ENCODE peak calls at places on chromosomes 13 and 19, in four cellular contexts. One of them, this sample, is unnamed.

GRCh38 chr13:111503905-111504695 is 183.7 kb downstream of the TEX29 start:
- DNase-seq in uterus: no peak
- DNase-seq in cardiac muscle cell: no peak
- DNase-seq in CD4-positive, alpha-beta T cell: no peak
- DNase-seq in this sample: no peak

GRCh38 chr19:38952395-38953165 is 21.8 kb downstream of the MRPS12 start:
- DNase-seq in uterus: no peak
- DNase-seq in cardiac muscle cell: peak; percentile 11
- DNase-seq in CD4-positive, alpha-beta T cell: no peak
- DNase-seq in this sample: no peak

GRCh38 chr19:4503224-4504170 is 14.8 kb downstream of the PLIN4 start:
- DNase-seq in uterus: no peak
- DNase-seq in cardiac muscle cell: no peak
- DNase-seq in CD4-positive, alpha-beta T cell: no peak
- DNase-seq in this sample: peak; percentile 38

GRCh38 chr13:66558511-66558910 is 671.6 kb downstream of the PCDH9 start:
- DNase-seq in uterus: no peak
- DNase-seq in cardiac muscle cell: peak; percentile 18
- DNase-seq in CD4-positive, alpha-beta T cell: no peak
- DNase-seq in this sample: no peak

GRCh38 chr13:110200276-110200675 is 106.7 kb downstream of the COL4A1 start:
- DNase-seq in uterus: no peak
- DNase-seq in cardiac muscle cell: no peak
- DNase-seq in CD4-positive, alpha-beta T cell: no peak
- DNase-seq in this sample: no peak

GRCh38 chr13:66994097-66994496 is 236.0 kb downstream of the PCDH9 start:
- DNase-seq in uterus: no peak
- DNase-seq in cardiac muscle cell: peak; percentile 85
- DNase-seq in CD4-positive, alpha-beta T cell: no peak
- DNase-seq in this sample: no peak

GRCh38 chr19:47141695-47142094 is 11.1 kb downstream of the SAE1 start:
- DNase-seq in uterus: no peak
- DNase-seq in cardiac muscle cell: no peak
- DNase-seq in CD4-positive, alpha-beta T cell: no peak
- DNase-seq in this sample: no peak

GRCh38 chr19:55284405-55285058 is 735 bp downstream of the BRSK1 start:
- DNase-seq in uterus: no peak
- DNase-seq in cardiac muscle cell: no peak
- DNase-seq in CD4-positive, alpha-beta T cell: no peak
- DNase-seq in this sample: no peak

GRCh38 chr13:37138169-37138568 is 32.7 kb upstream of the CSNK1A1L start:
- DNase-seq in uterus: no peak
- DNase-seq in cardiac muscle cell: peak; percentile 59
- DNase-seq in CD4-positive, alpha-beta T cell: no peak
- DNase-seq in this sample: no peak

GRCh38 chr19:39802958-39803357 is 24.3 kb downstream of the LEUTX start:
- DNase-seq in uterus: no peak
- DNase-seq in cardiac muscle cell: no peak
- DNase-seq in CD4-positive, alpha-beta T cell: no peak
- DNase-seq in this sample: no peak

GRCh38 chr13:79745141-79745540 is 264.2 kb downstream of the NDFIP2 start:
- DNase-seq in uterus: no peak
- DNase-seq in cardiac muscle cell: no peak
- DNase-seq in CD4-positive, alpha-beta T cell: no peak
- DNase-seq in this sample: no peak

GRCh38 chr13:105441406-105441805 is 1094.1 kb downstream of the EFNB2 start:
- DNase-seq in uterus: no peak
- DNase-seq in cardiac muscle cell: no peak
- DNase-seq in CD4-positive, alpha-beta T cell: no peak
- DNase-seq in this sample: no peak

GRCh38 chr19:16581145-16581970 is 9.1 kb upstream of the SLC35E1 start:
- DNase-seq in uterus: no peak
- DNase-seq in cardiac muscle cell: no peak
- DNase-seq in CD4-positive, alpha-beta T cell: no peak
- DNase-seq in this sample: no peak

GRCh38 chr19:45351401-45351952 is 10.9 kb downstream of the KLC3 start:
- DNase-seq in uterus: no peak
- DNase-seq in cardiac muscle cell: no peak
- DNase-seq in CD4-positive, alpha-beta T cell: no peak
- DNase-seq in this sample: no peak

GRCh38 chr19:46036745-46037126 is 4.1 kb downstream of the IGFL4 start:
- DNase-seq in uterus: no peak
- DNase-seq in cardiac muscle cell: no peak
- DNase-seq in CD4-positive, alpha-beta T cell: no peak
- DNase-seq in this sample: no peak

GRCh38 chr19:52343548-52343947 is 7.5 kb downstream of the ZNF610 start:
- DNase-seq in uterus: peak; percentile 36
- DNase-seq in cardiac muscle cell: peak; percentile 27
- DNase-seq in CD4-positive, alpha-beta T cell: peak; percentile 9
- DNase-seq in this sample: peak; percentile 49

GRCh38 chr13:111304041-111304544 is 16.3 kb upstream of the TEX29 start:
- DNase-seq in uterus: no peak
- DNase-seq in cardiac muscle cell: no peak
- DNase-seq in CD4-positive, alpha-beta T cell: no peak
- DNase-seq in this sample: no peak

GRCh38 chr13:31638577-31638976 is 100.7 kb upstream of the RXFP2 start:
- DNase-seq in uterus: no peak
- DNase-seq in cardiac muscle cell: peak; percentile 76
- DNase-seq in CD4-positive, alpha-beta T cell: no peak
- DNase-seq in this sample: no peak

GRCh38 chr13:39836038-39836437 is 180.6 kb downstream of the COG6 start:
- DNase-seq in uterus: no peak
- DNase-seq in cardiac muscle cell: no peak
- DNase-seq in CD4-positive, alpha-beta T cell: no peak
- DNase-seq in this sample: no peak

GRCh38 chr19:23996549-23996948 is 81.9 kb downstream of the ZNF726 start:
- DNase-seq in uterus: no peak
- DNase-seq in cardiac muscle cell: no peak
- DNase-seq in CD4-positive, alpha-beta T cell: no peak
- DNase-seq in this sample: no peak
- TF ChIP-seq CTCF in uterus: no peak
- TF ChIP-seq CTCF in cardiac muscle cell: peak; percentile 10
- TF ChIP-seq CTCF in CD4-positive, alpha-beta T cell: no peak
- TF ChIP-seq CTCF in this sample: peak; percentile 28

GRCh38 chr19:34319785-34320184 is 45.2 kb upstream of the GPI start:
- DNase-seq in uterus: no peak
- DNase-seq in cardiac muscle cell: no peak
- DNase-seq in CD4-positive, alpha-beta T cell: no peak
- DNase-seq in this sample: no peak

GRCh38 chr19:34320277-34320676 is 44.7 kb upstream of the GPI start:
- DNase-seq in uterus: no peak
- DNase-seq in cardiac muscle cell: no peak
- DNase-seq in CD4-positive, alpha-beta T cell: no peak
- DNase-seq in this sample: no peak

GRCh38 chr19:34317311-34317927 is 47.6 kb upstream of the GPI start:
- DNase-seq in uterus: no peak
- DNase-seq in cardiac muscle cell: no peak
- DNase-seq in CD4-positive, alpha-beta T cell: peak; percentile 11
- DNase-seq in this sample: no peak

GRCh38 chr19:34316741-34317241 is 48.2 kb upstream of the GPI start:
- DNase-seq in uterus: no peak
- DNase-seq in cardiac muscle cell: no peak
- DNase-seq in CD4-positive, alpha-beta T cell: no peak
- DNase-seq in this sample: no peak

GRCh38 chr19:34319230-34319585 is 45.8 kb upstream of the GPI start:
- DNase-seq in uterus: no peak
- DNase-seq in cardiac muscle cell: no peak
- DNase-seq in CD4-positive, alpha-beta T cell: no peak
- DNase-seq in this sample: no peak
- TF ChIP-seq CTCF in uterus: no peak
- TF ChIP-seq CTCF in cardiac muscle cell: no peak
- TF ChIP-seq CTCF in CD4-positive, alpha-beta T cell: no peak
- TF ChIP-seq CTCF in this sample: no peak

GRCh38 chr13:93318538-93318937 is 91.9 kb downstream of the GPC6 start:
- DNase-seq in uterus: no peak
- DNase-seq in cardiac muscle cell: peak; percentile 80
- DNase-seq in CD4-positive, alpha-beta T cell: no peak
- DNase-seq in this sample: no peak

GRCh38 chr13:93325303-93326297 is 99.0 kb downstream of the GPC6 start:
- DNase-seq in uterus: no peak
- DNase-seq in cardiac muscle cell: no peak
- DNase-seq in CD4-positive, alpha-beta T cell: no peak
- DNase-seq in this sample: no peak

GRCh38 chr13:93326427-93326826 is 99.8 kb downstream of the GPC6 start:
- DNase-seq in uterus: no peak
- DNase-seq in cardiac muscle cell: no peak
- DNase-seq in CD4-positive, alpha-beta T cell: no peak
- DNase-seq in this sample: no peak

GRCh38 chr13:93316848-93317247 is 90.2 kb downstream of the GPC6 start:
- DNase-seq in uterus: no peak
- DNase-seq in cardiac muscle cell: no peak
- DNase-seq in CD4-positive, alpha-beta T cell: no peak
- DNase-seq in this sample: no peak

DNA sequence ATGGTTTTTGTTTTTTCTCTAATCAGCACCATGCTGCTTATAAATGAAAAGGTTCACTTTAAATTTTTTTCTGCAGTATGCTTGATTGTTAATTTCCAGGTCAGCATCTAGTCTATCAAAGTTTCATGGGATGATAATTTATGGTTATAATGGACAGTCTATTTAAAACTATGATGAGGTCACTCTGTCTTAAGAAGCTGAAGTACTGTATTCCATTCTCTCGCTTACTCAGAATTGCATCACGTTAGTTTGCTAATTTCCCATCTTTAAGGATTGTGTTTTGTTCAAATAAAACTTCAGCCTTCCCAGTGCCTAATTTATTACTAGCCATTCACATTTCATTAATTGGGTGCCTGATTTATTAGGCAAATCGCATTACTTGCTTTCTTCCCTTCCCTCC is 94.3 kb downstream of the GPC6 start:
- DNase-seq in uterus: no peak
- DNase-seq in cardiac muscle cell: peak; percentile 58
- DNase-seq in CD4-positive, alpha-beta T cell: no peak
- DNase-seq in this sample: no peak
- TF ChIP-seq CTCF in uterus: no peak
- TF ChIP-seq CTCF in cardiac muscle cell: no peak
- TF ChIP-seq CTCF in CD4-positive, alpha-beta T cell: no peak
- TF ChIP-seq CTCF in this sample: no peak

DNA sequence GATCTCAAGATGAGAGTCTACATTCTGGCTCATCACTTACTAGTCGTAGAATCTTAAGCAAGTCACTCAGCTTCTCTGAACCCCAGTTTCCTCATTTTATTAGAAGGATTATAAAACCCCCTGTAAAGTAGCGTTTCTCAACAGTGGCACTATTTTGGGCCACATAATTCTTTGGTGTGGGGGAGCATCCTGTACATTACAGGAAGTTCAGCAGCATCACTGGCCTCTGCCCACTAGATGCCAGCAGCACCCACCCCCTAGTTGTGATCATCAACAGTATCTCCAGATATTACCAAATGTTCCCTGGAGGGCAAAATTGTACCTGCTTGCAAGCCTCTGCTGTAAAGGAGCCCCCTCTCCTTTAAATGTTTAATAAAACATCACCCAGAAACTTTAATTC is 22.6 kb downstream of the STARD13 start:
- DNase-seq in uterus: no peak
- DNase-seq in cardiac muscle cell: no peak
- DNase-seq in CD4-positive, alpha-beta T cell: no peak
- DNase-seq in this sample: no peak
- TF ChIP-seq CTCF in uterus: no peak
- TF ChIP-seq CTCF in cardiac muscle cell: peak; percentile 6
- TF ChIP-seq CTCF in CD4-positive, alpha-beta T cell: no peak
- TF ChIP-seq CTCF in this sample: peak; percentile 29

GRCh38 chr13:83340170-83340569 is 542.1 kb downstream of the SLITRK1 start:
- DNase-seq in uterus: no peak
- DNase-seq in cardiac muscle cell: no peak
- DNase-seq in CD4-positive, alpha-beta T cell: no peak
- DNase-seq in this sample: no peak
- TF ChIP-seq CTCF in uterus: no peak
- TF ChIP-seq CTCF in cardiac muscle cell: no peak
- TF ChIP-seq CTCF in CD4-positive, alpha-beta T cell: no peak
- TF ChIP-seq CTCF in this sample: no peak

GRCh38 chr19:13960863-13961784 is 8.8 kb downstream of the DCAF15 start:
- DNase-seq in uterus: no peak
- DNase-seq in cardiac muscle cell: no peak
- DNase-seq in CD4-positive, alpha-beta T cell: no peak
- DNase-seq in this sample: no peak
- TF ChIP-seq CTCF in uterus: no peak
- TF ChIP-seq CTCF in cardiac muscle cell: no peak
- TF ChIP-seq CTCF in CD4-positive, alpha-beta T cell: no peak
- TF ChIP-seq CTCF in this sample: no peak

GRCh38 chr13:75357576-75358295 is 124.2 kb downstream of the TBC1D4 start:
- DNase-seq in uterus: no peak
- DNase-seq in cardiac muscle cell: peak; percentile 79
- DNase-seq in CD4-positive, alpha-beta T cell: peak; percentile 43
- DNase-seq in this sample: no peak
- TF ChIP-seq CTCF in uterus: no peak
- TF ChIP-seq CTCF in cardiac muscle cell: peak; percentile 77
- TF ChIP-seq CTCF in CD4-positive, alpha-beta T cell: peak; percentile 83
- TF ChIP-seq CTCF in this sample: peak; percentile 69

GRCh38 chr19:49761625-49762311 is 1.3 kb downstream of the TSKS start:
- DNase-seq in uterus: peak; percentile 64
- DNase-seq in cardiac muscle cell: peak; percentile 81
- DNase-seq in CD4-positive, alpha-beta T cell: no peak
- DNase-seq in this sample: no peak
- TF ChIP-seq CTCF in uterus: peak; percentile 38
- TF ChIP-seq CTCF in cardiac muscle cell: peak; percentile 49
- TF ChIP-seq CTCF in CD4-positive, alpha-beta T cell: no peak
- TF ChIP-seq CTCF in this sample: no peak